ENCODE peak calls at places on chromosome 7, in six cellular contexts. Q is GM12878, C is A549, Y is HepG2, F is endothelial cell of umbilical vein, X is K562. K is an unnamed sample.
A peak's percentile ranks its signal among the peaks of the same experiment; 100 is the strongest.

GRCh38 chr7:85908051-85908450 is 721.2 kb upstream of the SEMA3D start:
- DNase-seq in Q (no peak), C (no peak), Y (no peak), F (no peak), X (no peak), K (no peak)

GRCh38 chr7:29113384-29114102 is 32.8 kb downstream of the CPVL start:
- DNase-seq in Q (no peak), C (peak; percentile 15), Y (peak; percentile 24), F (peak; percentile 46), X (no peak), K (peak; percentile 70)

GRCh38 chr7:27952393-27953290 is 212.7 kb downstream of the TAX1BP1 start:
- DNase-seq in Q (no peak), C (no peak), Y (no peak), F (no peak), X (no peak), K (no peak)

GRCh38 chr7:155352753-155353115 is 55.1 kb downstream of the INSIG1 start:
- DNase-seq in Q (no peak), C (no peak), Y (no peak), F (no peak), X (no peak), K (no peak)

GRCh38 chr7:99359465-99360154 is 14.9 kb upstream of the ARPC1B start:
- DNase-seq in Q (no peak), C (no peak), Y (no peak), F (no peak), X (no peak), K (no peak)

GRCh38 chr7:90250601-90251303 is 5.8 kb downstream of the CFAP69 start:
- DNase-seq in Q (no peak), C (no peak), Y (no peak), F (peak; percentile 6), X (no peak), K (no peak)

GRCh38 chr7:154765118-154765517 is 237.8 kb downstream of the PAXIP1 start:
- DNase-seq in Q (no peak), C (no peak), Y (no peak), F (no peak), X (no peak), K (no peak)

GRCh38 chr7:35967366-35968139 is 166.7 kb downstream of the SEPTIN7 start:
- DNase-seq in Q (no peak), C (no peak), Y (no peak), F (no peak), X (no peak), K (no peak)

GRCh38 chr7:151251328-151251925 is 2.9 kb upstream of the SMARCD3 start:
- DNase-seq in Q (no peak), C (peak; percentile 50), Y (no peak), F (peak; percentile 24), X (no peak), K (no peak)

GRCh38 chr7:33757050-33757449 is 148.3 kb upstream of the BMPER start:
- DNase-seq in Q (no peak), C (no peak), Y (no peak), F (no peak), X (no peak), K (no peak)

GRCh38 chr7:40219917-40220316 is 85.1 kb downstream of the SUGCT start:
- DNase-seq in Q (no peak), C (no peak), Y (no peak), F (no peak), X (no peak), K (no peak)

GRCh38 chr7:36894190-36894589 is 169.9 kb upstream of the AOAH start:
- DNase-seq in Q (no peak), C (no peak), Y (no peak), F (no peak), X (no peak), K (no peak)

GRCh38 chr7:150404172-150404784 is 25.1 kb downstream of the ZNF775 start:
- DNase-seq in Q (no peak), C (no peak), Y (no peak), F (peak; percentile 38), X (no peak), K (no peak)

GRCh38 chr7:27212587-27213149 is 12.8 kb upstream of the HOXA13 start:
- DNase-seq in Q (no peak), C (no peak), Y (no peak), F (no peak), X (no peak), K (no peak)

GRCh38 chr7:70446448-70447143 is 685.3 kb upstream of the GALNT17 start:
- DNase-seq in Q (no peak), C (no peak), Y (no peak), F (no peak), X (no peak), K (no peak)

DNA sequence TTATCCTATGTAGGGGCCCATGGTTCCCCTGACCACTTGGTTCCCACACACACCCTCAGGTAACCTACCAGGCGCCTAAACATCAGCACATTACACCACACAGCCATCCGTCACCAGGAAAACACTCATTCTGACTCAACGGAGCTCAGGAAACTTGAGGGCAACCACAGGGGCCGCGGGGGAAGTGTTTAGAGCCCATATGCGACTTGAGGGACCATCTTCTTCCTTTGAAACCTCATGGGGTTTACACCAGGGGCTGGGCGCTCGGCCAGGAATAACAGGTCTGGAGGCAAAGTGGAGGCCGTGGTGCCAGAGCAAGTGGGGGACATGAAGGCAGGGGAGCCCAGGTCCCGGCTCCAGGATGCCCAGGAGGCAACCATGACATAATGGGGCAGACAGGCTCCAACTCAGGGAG is 1.5 kb downstream of the STX1A start:
- DNase-seq in Q (no peak), C (no peak), Y (no peak), F (peak; percentile 97), X (no peak), K (peak; percentile 98)
- TF ChIP-seq MAX in Q (no peak), C (peak; percentile 40), Y (no peak), F (no peak), X (no peak), K (peak; percentile 82)

DNA sequence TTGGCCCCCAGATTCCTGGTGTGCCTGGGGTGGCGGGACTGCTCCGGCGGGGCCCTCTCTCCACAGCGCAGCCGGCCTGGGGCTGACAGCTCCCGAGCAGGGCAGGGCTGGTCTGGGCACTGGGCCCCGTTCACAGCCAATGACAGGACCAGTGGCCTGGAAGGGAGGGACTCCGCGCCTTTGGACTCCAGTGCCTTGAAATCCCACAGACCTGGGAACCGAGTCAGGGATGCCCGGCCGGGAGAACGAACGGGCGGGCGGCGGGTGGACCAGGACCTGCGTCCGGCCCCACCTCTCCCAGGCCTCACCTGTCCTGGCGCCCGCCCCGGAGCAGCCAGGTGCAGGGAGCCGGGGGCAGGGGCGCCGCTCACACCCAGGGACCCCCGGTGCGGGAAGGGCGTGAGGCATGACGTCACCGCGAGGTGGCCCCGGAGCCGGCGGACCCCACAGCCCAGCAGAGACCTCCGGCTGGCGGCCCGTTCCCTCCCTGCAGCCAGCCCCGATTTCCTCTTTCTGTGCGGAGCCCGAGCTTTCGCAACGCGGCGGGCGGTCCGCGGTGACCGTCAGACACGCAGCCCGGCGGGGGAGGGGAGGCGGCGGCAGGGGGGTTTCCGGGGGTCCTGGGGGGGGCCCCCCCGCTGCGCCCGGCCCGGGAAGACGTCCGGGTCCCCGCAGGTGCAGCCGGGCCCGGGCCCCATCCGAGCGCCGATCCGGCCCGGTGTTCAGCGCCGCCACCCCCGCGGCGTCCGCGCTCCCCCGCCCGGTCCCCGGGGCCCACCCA is 743 bp downstream of the ADAP1 start:
- DNase-seq in Q (no peak), C (peak; percentile 64), Y (peak; percentile 59), F (no peak), X (no peak), K (peak; percentile 86)
- TF ChIP-seq POLR2A in Q (no peak), C (no peak), Y (no peak), F (no peak), X (no peak), K (no peak)

GRCh38 chr7:105388373-105389089 is at the start of gene SRPK2:
- DNase-seq in Q (no peak), C (peak; percentile 81), Y (peak; percentile 51), F (peak; percentile 69), X (peak; percentile 98), K (peak; percentile 87)

GRCh38 chr7:105389090-105389650 is 449 bp upstream of the SRPK2 start:
- DNase-seq in Q (no peak), C (peak; percentile 77), Y (peak; percentile 55), F (peak; percentile 62), X (no peak), K (peak; percentile 72)

GRCh38 chr7:105391429-105391828 is 2.7 kb upstream of the SRPK2 start:
- DNase-seq in Q (no peak), C (no peak), Y (no peak), F (no peak), X (no peak), K (no peak)

GRCh38 chr7:105389889-105390288 is 1.2 kb upstream of the SRPK2 start:
- DNase-seq in Q (no peak), C (no peak), Y (no peak), F (no peak), X (no peak), K (no peak)

GRCh38 chr7:105387621-105388372 is 924 bp downstream of the SRPK2 start:
- DNase-seq in Q (no peak), C (peak; percentile 55), Y (peak; percentile 28), F (peak; percentile 67), X (peak; percentile 79), K (peak; percentile 78)
- TF ChIP-seq MYC in Q (no peak), C (no peak), Y (peak; percentile 35), F (no peak), X (peak; percentile 10), K (peak; percentile 27)

GRCh38 chr7:121313220-121313792 is 15.5 kb upstream of the WNT16 start:
- DNase-seq in Q (no peak), C (no peak), Y (no peak), F (no peak), X (no peak), K (no peak)
- TF ChIP-seq MAX in Q (no peak), C (no peak), Y (no peak), F (no peak), X (no peak), K (no peak)

K was measured in NB4.